ENCODE peak calls at places on chromosomes 7 and 10, in four cellular contexts. Y, U, P and E are unnamed samples.
A peak's percentile ranks its signal among the peaks of the same experiment; 100 is the strongest.

GRCh38 chr10:114575417-114576131 is 82.5 kb downstream of the ABLIM1 start:
- DNase-seq in P (no peak), U (no peak), Y (no peak), E (no peak)

GRCh38 chr10:75294518-75294865 is 58.7 kb upstream of the COMTD1 start:
- DNase-seq in U (peak; percentile 84), Y (no peak), P (no peak), E (no peak)

GRCh38 chr7:27187158-27187701 is 2.2 kb upstream of the HOXA11 start:
- DNase-seq in P (no peak), Y (no peak), U (no peak), E (no peak)

GRCh38 chr10:98340946-98341345 is 73.0 kb upstream of the LOXL4 start:
- DNase-seq in U (no peak), Y (peak; percentile 53), P (no peak), E (no peak)

GRCh38 chr10:21364196-21365114 is 161.0 kb downstream of the SKIDA1 start:
- DNase-seq in Y (no peak), U (no peak), P (no peak), E (no peak)

GRCh38 chr7:99210265-99210970 is 2.5 kb upstream of the KPNA7 start:
- DNase-seq in Y (no peak), U (peak; percentile 69), P (no peak), E (no peak)

GRCh38 chr10:132146271-132146671 is 40.5 kb upstream of the DPYSL4 start:
- DNase-seq in Y (no peak), P (no peak), U (no peak), E (peak; percentile 85)

GRCh38 chr10:75335983-75336382 is 65.6 kb downstream of the ZNF503 start:
- DNase-seq in U (no peak), Y (no peak), P (no peak), E (no peak)

GRCh38 chr7:72064916-72065315 is 347.2 kb downstream of the CALN1 start:
- DNase-seq in Y (no peak), U (no peak), P (no peak), E (no peak)

GRCh38 chr10:59285848-59286247 is 76.5 kb downstream of the FAM13C start:
- DNase-seq in Y (no peak), P (no peak), U (no peak), E (no peak)

DNA sequence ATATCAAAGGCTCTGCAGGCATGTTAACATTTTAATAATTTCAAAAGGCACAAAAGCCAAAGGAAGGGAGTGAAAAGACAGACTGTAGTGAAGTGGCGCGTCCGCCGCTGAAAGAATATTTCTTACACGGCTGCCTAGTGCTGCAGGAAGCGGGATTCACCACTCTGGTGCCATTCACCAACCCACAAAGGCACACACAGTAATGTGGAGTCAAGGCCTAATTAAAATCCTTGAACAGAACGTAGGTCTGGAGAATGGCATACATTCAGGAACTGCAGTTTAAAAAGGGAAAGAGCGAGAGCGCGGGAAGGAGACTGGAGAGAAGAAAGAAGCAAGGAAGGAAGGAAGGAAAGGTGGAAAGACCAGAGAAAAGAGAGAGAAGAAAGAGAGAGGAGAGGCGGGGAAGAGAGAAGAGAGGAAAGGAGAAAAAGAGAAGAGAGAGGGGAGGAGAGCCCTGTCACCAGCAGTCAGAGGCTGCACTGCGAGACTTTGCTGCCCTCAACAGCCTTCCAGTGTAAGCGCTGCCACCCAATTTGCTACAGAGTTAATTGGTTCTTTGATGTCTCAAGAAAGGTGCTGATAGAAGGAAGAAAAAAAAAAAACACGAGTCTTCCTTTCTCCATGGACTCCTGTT is 554.0 kb downstream of the MDFIC start:
- DNase-seq in Y (no peak), U (no peak), P (no peak), E (no peak)
- TF ChIP-seq CTCF in Y (no peak), U (no peak), P (no peak), E (peak; percentile 41)

GRCh38 chr7:129376076-129376777 is 58.0 kb upstream of the STRIP2 start:
- DNase-seq in Y (no peak), P (no peak), U (peak; percentile 64), E (no peak)
- TF ChIP-seq CTCF in Y (no peak), P (no peak), U (peak; percentile 13), E (peak; percentile 78)

DNA sequence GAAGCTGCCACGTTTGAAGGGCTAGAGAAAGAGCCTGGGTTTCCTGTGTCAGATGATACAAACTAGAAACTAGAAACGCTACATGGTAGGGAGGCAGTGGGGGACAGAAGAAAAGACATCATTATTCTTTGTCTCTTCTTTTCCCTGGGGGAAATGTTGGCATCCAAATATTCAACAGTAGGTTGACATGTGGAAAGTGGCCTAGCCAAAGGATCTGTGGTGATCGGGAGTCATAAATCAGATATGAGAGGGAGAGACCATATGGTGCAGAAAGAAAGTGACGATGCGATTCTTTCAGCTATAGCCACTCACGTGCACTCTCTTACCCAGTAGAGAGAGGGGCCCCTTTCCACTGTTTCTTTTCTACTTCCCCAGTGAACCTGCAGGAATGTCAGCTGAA is 964.7 kb downstream of the LRMDA start:
- DNase-seq in P (no peak), U (no peak), Y (no peak), E (no peak)
- TF ChIP-seq CTCF in P (no peak), U (no peak), Y (no peak), E (no peak)

GRCh38 chr7:17682586-17682985 is 257.7 kb downstream of the SNX13 start:
- DNase-seq in U (no peak), Y (no peak), P (no peak), E (no peak)

GRCh38 chr7:17680026-17680425 is 260.3 kb downstream of the SNX13 start:
- DNase-seq in U (peak; percentile 54), Y (peak; percentile 95), P (no peak), E (no peak)

GRCh38 chr7:17679427-17679826 is 260.9 kb downstream of the SNX13 start:
- DNase-seq in U (peak; percentile 26), P (peak; percentile 18), Y (peak; percentile 90), E (no peak)

GRCh38 chr7:17681965-17682364 is 258.3 kb downstream of the SNX13 start:
- DNase-seq in P (no peak), Y (no peak), U (no peak), E (no peak)

DNA sequence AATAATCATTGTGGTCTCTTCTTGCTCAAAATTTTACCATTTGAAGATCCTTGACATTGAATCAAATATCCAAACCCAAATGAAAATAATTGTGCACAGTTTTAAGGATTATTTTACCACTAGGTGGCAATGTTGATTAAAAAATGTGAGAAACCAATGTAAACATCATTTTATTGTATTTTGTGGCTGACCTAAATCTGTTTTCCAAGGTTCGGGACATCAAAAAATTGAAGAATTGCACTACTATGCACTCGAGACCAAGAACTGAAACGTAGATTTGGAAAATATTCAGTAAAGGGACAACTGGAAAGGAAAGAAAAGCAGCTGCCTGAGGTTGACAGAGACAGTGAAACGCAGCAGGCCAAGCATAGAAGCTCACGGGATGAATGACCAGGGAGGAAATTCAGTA is 259.3 kb downstream of the SNX13 start:
- DNase-seq in U (no peak), P (no peak), Y (no peak), E (no peak)
- TF ChIP-seq CTCF in U (peak; percentile 30), P (peak; percentile 75), Y (no peak), E (peak; percentile 83)

GRCh38 chr10:46022978-46023702 is 7.3 kb downstream of the NCOA4 start:
- DNase-seq in U (peak; percentile 92), Y (peak; percentile 98), P (peak; percentile 87), E (peak; percentile 95)
- TF ChIP-seq CTCF in U (no peak), Y (no peak), P (peak; percentile 19), E (peak; percentile 59)

GRCh38 chr10:91090761-91091529 is 129.5 kb upstream of the PCGF5 start:
- DNase-seq in U (no peak), P (no peak), Y (no peak), E (no peak)
- TF ChIP-seq CTCF in U (no peak), P (no peak), Y (no peak), E (peak; percentile 66)

GRCh38 chr7:142875456-142875855 is 10.1 kb downstream of the TRPV6 start:
- DNase-seq in Y (peak; percentile 78), P (no peak), U (no peak), E (no peak)

GRCh38 chr7:142874409-142874808 is 11.1 kb downstream of the TRPV6 start:
- DNase-seq in P (no peak), U (no peak), Y (peak; percentile 82), E (no peak)

GRCh38 chr7:142873871-142874270 is 11.7 kb downstream of the TRPV6 start:
- DNase-seq in P (no peak), Y (peak; percentile 54), U (no peak), E (no peak)

GRCh38 chr7:142873281-142873784 is 12.2 kb downstream of the TRPV6 start:
- DNase-seq in Y (peak; percentile 84), P (no peak), U (no peak), E (no peak)

DNA sequence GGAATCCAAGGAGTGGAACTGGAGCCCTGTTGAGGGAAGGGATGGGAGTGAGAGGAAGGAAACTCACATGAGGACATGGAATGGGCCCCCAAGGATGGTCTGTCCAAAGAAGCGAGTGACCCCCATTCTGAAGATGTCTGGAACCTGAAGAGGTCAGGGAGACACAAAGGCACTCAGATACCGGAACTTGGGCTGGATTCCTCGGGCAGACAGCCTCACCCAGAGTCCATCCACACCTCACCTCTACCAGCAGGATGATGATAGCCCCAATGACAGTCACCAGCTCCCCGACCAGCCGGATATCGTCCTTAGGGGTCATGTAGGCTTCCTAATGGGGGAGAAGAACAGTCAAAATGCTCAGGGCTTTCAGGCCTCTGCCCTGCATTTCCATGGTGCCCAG is 10.7 kb downstream of the TRPV6 start:
- DNase-seq in Y (peak; percentile 43), U (no peak), P (no peak), E (no peak)
- TF ChIP-seq CTCF in Y (no peak), U (no peak), P (no peak), E (no peak)